ENCODE peak calls at places on chromosomes 16 and 17, in six cellular contexts. E is pancreas, A is endodermal cell, O is OCI-LY7, C is neural progenitor cell, G is RWPE2. I is an unnamed sample.

GRCh38 chr17:19753661-19754463 is 5.8 kb upstream of the ALDH3A1 start:
- DNase-seq in E (peak; percentile 56), A (no peak), O (no peak), C (peak; percentile 26), G (peak; percentile 52), I (no peak)

GRCh38 chr17:29732613-29733012 is 109.9 kb upstream of the CORO6 start:
- DNase-seq in E (no peak), A (no peak), O (no peak), C (no peak), G (no peak), I (no peak)

GRCh38 chr16:50165473-50165872 is 12.4 kb downstream of the TENT4B start:
- DNase-seq in E (no peak), A (no peak), O (no peak), C (no peak), G (no peak), I (no peak)

GRCh38 chr16:79362312-79362970 is 238.1 kb downstream of the MAF start:
- DNase-seq in E (no peak), A (no peak), O (no peak), C (no peak), G (no peak), I (no peak)

GRCh38 chr17:76949913-76950695 is 81.9 kb downstream of the MGAT5B start:
- DNase-seq in E (no peak), A (no peak), O (no peak), C (no peak), G (no peak), I (no peak)

GRCh38 chr16:84034516-84034915 is 8.1 kb downstream of the SLC38A8 start:
- DNase-seq in E (no peak), A (no peak), O (no peak), C (no peak), G (no peak), I (no peak)

GRCh38 chr16:66521951-66522771 is 27.8 kb downstream of the TK2 start:
- DNase-seq in E (no peak), A (peak; percentile 34), O (peak; percentile 14), C (no peak), G (no peak), I (no peak)

GRCh38 chr17:2366747-2367494 is 29.6 kb downstream of the SGSM2 start:
- DNase-seq in E (peak; percentile 15), A (peak; percentile 92), O (no peak), C (peak; percentile 66), G (no peak), I (no peak)

GRCh38 chr16:67562526-67562917 is at the start of gene CTCF:
- DNase-seq in E (peak; percentile 88), A (no peak), O (peak; percentile 91), C (peak; percentile 96), G (no peak), I (no peak)

GRCh38 chr16:66240565-66240964 is 125.9 kb upstream of the CDH5 start:
- DNase-seq in E (no peak), A (no peak), O (no peak), C (no peak), G (no peak), I (no peak)

GRCh38 chr16:73697336-73697735 is 599.3 kb upstream of the PSMD7 start:
- DNase-seq in E (no peak), A (no peak), O (no peak), C (no peak), G (no peak), I (no peak)

GRCh38 chr17:52207786-52208185 is 49.3 kb upstream of the CA10 start:
- DNase-seq in E (no peak), A (no peak), O (no peak), C (no peak), G (no peak), I (no peak)

GRCh38 chr17:2030779-2031163 is 818 bp downstream of the DPH1 start:
- DNase-seq in E (no peak), A (peak; percentile 93), O (no peak), C (peak; percentile 92), G (peak; percentile 71), I (no peak)

GRCh38 chr16:22420606-22421135 is 46.3 kb upstream of the CDR2 start:
- DNase-seq in E (no peak), A (no peak), O (no peak), C (no peak), G (no peak), I (no peak)

GRCh38 chr16:55494994-55495421 is 13.9 kb upstream of the LPCAT2 start:
- DNase-seq in E (no peak), A (peak; percentile 42), O (no peak), C (peak; percentile 47), G (no peak), I (peak; percentile 86)

GRCh38 chr16:62573466-62573865 is 537.2 kb upstream of the CDH8 start:
- DNase-seq in E (no peak), A (no peak), O (no peak), C (no peak), G (no peak), I (no peak)

GRCh38 chr17:30375661-30376060 is 3.1 kb upstream of the CPD start:
- DNase-seq in E (no peak), A (no peak), O (no peak), C (no peak), G (no peak), I (no peak)

GRCh38 chr17:22671110-22671509 is 978.8 kb downstream of the KCNJ18 start:
- DNase-seq in E (no peak), A (no peak), O (no peak), C (no peak), G (no peak), I (no peak)

GRCh38 chr17:81246343-81246670 is 7.2 kb downstream of the NDUFAF8 start:
- DNase-seq in E (peak; percentile 33), A (no peak), O (no peak), C (no peak), G (no peak), I (no peak)

GRCh38 chr16:72908362-72908838 is 139.5 kb downstream of the ZFHX3 start:
- DNase-seq in E (no peak), A (no peak), O (no peak), C (no peak), G (peak; percentile 19), I (no peak)

GRCh38 chr17:34121311-34121710 is 133.8 kb upstream of the CCL2 start:
- DNase-seq in E (no peak), A (no peak), O (no peak), C (no peak), G (no peak), I (no peak)

GRCh38 chr17:6430769-6431168 is 4.2 kb downstream of the AIPL1 start:
- DNase-seq in E (no peak), A (no peak), O (no peak), C (no peak), G (no peak), I (no peak)

GRCh38 chr17:44465897-44466296 is 37.3 kb downstream of the GPATCH8 start:
- DNase-seq in E (no peak), A (no peak), O (no peak), C (no peak), G (no peak), I (no peak)
- TF ChIP-seq CTCF in E (no peak), A (no peak), O (no peak), C (no peak), G (no peak), I (no peak)

DNA sequence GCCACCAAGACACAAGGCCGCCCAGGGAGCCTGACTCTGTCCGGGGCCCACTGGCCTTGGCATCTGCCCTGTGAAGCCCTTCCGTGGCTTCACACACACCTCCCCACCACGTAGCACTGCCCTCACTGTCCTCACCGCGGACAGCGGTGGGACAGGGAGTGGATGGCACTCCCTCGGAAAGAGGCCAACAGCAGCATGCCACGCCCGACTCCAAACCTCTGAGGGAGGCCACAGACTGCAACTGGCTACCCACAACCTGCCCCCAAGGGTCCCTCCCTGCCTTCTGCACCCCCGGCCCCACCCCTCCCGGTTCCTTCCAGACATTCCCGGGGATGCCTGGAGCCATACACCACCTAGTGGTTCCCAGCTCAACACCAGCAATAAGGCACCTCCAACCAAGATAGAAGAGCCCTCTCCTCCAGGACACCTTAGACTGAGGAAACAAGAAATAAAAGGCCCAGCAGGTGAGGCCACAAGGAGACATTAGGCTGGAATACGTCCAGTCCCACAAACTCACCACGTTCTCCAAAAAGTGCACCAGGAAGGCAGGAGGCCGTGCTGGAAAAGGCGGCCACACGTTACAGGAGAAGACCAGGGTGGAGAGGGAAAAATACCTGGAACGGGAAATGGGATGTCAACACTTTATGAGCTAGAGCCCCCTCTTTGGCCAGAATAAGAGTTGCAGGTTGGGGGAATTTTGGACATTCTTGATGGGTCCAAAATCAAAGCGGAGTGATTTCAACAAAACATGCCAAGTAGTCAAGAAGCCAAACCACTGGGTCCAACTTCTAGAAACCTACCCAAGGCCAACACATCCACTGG is 310.0 kb downstream of the SOX9 start:
- DNase-seq in E (no peak), A (peak; percentile 89), O (no peak), C (peak; percentile 12), G (no peak), I (no peak)
- TF ChIP-seq CTCF in E (no peak), A (peak; percentile 74), O (peak; percentile 48), C (peak; percentile 40), G (peak; percentile 36), I (peak; percentile 19)

GRCh38 chr16:87303962-87304521 is 13.2 kb downstream of the C16orf95 start:
- DNase-seq in E (no peak), A (no peak), O (no peak), C (no peak), G (peak; percentile 27), I (no peak)

GRCh38 chr16:87304951-87305350 is 12.2 kb downstream of the C16orf95 start:
- DNase-seq in E (no peak), A (no peak), O (no peak), C (no peak), G (no peak), I (no peak)

GRCh38 chr16:87308826-87309225 is 8.4 kb downstream of the C16orf95 start:
- DNase-seq in E (no peak), A (no peak), O (no peak), C (no peak), G (no peak), I (no peak)

GRCh38 chr16:87303431-87303930 is 13.7 kb downstream of the C16orf95 start:
- DNase-seq in E (no peak), A (no peak), O (peak; percentile 62), C (no peak), G (no peak), I (no peak)

DNA sequence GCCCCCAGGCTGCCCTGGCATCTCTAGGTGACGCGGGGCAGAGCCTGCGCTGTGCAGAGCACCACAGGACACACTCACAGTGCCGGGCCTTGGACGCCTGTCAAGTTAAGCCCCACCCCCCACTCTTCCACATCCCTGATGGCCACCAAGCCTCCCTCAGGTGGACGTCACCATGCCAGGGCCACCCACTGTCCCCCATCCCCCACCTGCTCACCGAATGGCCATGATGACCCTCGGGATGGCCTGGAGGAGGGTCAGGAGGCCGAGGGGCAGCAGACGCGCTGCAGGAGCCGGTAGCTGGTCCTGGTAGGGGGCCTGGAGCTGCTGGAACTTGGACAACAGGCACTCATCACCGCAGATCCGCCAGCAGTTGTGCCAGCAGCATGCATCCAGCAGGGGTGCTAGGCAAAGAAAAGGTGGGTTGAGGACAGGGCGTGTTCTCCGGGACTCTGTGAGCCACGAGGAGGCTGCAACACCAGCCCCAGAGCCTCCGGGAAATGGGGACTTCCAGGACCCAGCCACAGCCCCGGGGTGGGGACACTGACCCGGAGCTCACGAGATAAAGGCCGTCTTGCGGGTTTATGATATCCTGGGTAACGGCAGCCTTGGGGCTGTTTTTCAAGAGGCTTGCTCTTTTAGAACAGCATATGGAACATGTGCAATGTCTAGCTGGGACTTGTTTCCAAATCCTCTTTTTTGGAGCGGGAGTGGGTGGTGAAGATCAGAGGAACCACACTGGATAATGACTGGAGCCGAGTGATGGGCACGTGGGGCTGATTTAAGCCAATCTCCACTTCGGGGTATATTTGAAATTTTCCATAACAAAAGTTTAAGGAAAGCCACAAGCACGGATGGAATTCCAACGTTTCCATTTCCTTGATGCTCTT is 11.4 kb downstream of the C16orf95 start:
- DNase-seq in E (no peak), A (peak; percentile 88), O (no peak), C (peak; percentile 28), G (no peak), I (peak; percentile 62)
- TF ChIP-seq CTCF in E (no peak), A (peak; percentile 62), O (no peak), C (peak; percentile 18), G (no peak), I (peak; percentile 59)

GRCh38 chr16:30797670-30798309 is 10.8 kb upstream of the ZNF629 start:
- DNase-seq in E (no peak), A (no peak), O (peak; percentile 48), C (peak; percentile 33), G (no peak), I (no peak)
- TF ChIP-seq CTCF in E (no peak), A (peak; percentile 61), O (peak; percentile 55), C (peak; percentile 17), G (peak; percentile 12), I (no peak)

I was measured in BJ.